ENCODE peak calls at places on chromosome 9, in seven cellular contexts. K, V, Y, S, N, B and A are unnamed samples.

GRCh38 chr9:114163517-114163924 is 8.2 kb downstream of the COL27A1 start:
- DNase-seq in K (no peak), V (peak), Y (no peak), S (no peak), N (peak), B (no peak), A (no peak)

GRCh38 chr9:19026375-19026774 is 6.6 kb downstream of the SAXO1 start:
- DNase-seq in K (no peak), V (no peak), Y (no peak), S (no peak), N (no peak), B (no peak), A (no peak)

GRCh38 chr9:110254500-110254899 is 1.8 kb downstream of the TXN start:
- DNase-seq in K (no peak), V (no peak), Y (no peak), S (no peak), N (no peak), B (no peak), A (no peak)

GRCh38 chr9:131936929-131937328 is 142.7 kb downstream of the MED27 start:
- DNase-seq in K (no peak), V (no peak), Y (no peak), S (no peak), N (no peak), B (no peak), A (no peak)

GRCh38 chr9:86303316-86303975 is 21.1 kb upstream of the ISCA1 start:
- DNase-seq in K (no peak), V (no peak), Y (no peak), S (peak), N (no peak), B (no peak), A (no peak)

GRCh38 chr9:124110307-124110915 is 98.8 kb downstream of the LHX2 start:
- DNase-seq in K (peak), V (no peak), Y (no peak), S (peak), N (peak), B (no peak), A (peak)

GRCh38 chr9:91245432-91246313 is 116.0 kb downstream of the AUH start:
- DNase-seq in K (no peak), V (no peak), Y (no peak), S (peak), N (no peak), B (no peak), A (no peak)

GRCh38 chr9:92158097-92158601 is 42.9 kb upstream of the SPTLC1 start:
- DNase-seq in K (no peak), V (no peak), Y (no peak), S (no peak), N (no peak), B (no peak), A (no peak)

GRCh38 chr9:87545858-87546257 is 48.2 kb downstream of the DAPK1 start:
- DNase-seq in K (no peak), V (no peak), Y (no peak), S (no peak), N (no peak), B (no peak), A (no peak)

GRCh38 chr9:109925810-109926209 is 145.8 kb downstream of the PALM2AKAP2 start:
- DNase-seq in K (no peak), V (no peak), Y (no peak), S (no peak), N (no peak), B (no peak), A (no peak)

GRCh38 chr9:123611228-123611627 is 255.2 kb downstream of the CRB2 start:
- DNase-seq in K (no peak), V (no peak), Y (no peak), S (no peak), N (no peak), B (no peak), A (no peak)

GRCh38 chr9:82252116-82252515 is 263.5 kb downstream of the SPATA31D1 start:
- DNase-seq in K (no peak), V (no peak), Y (no peak), S (no peak), N (no peak), B (no peak), A (no peak)

GRCh38 chr9:27602107-27602836 is 29.0 kb upstream of the C9orf72 start:
- DNase-seq in K (no peak), V (no peak), Y (no peak), S (no peak), N (no peak), B (no peak), A (no peak)

GRCh38 chr9:18726546-18726945 is 252.6 kb downstream of the ADAMTSL1 start:
- DNase-seq in K (no peak), V (no peak), Y (no peak), S (no peak), N (no peak), B (no peak), A (no peak)

GRCh38 chr9:37575921-37576721 is at the start of gene FBXO10:
- DNase-seq in K (peak), V (peak), Y (no peak), S (no peak), N (no peak), B (peak), A (peak)

GRCh38 chr9:91426123-91426745 is 2.6 kb upstream of the NFIL3 start:
- DNase-seq in K (no peak), V (peak), Y (no peak), S (peak), N (peak), B (no peak), A (no peak)

GRCh38 chr9:94916956-94917355 is 190.5 kb downstream of the AOPEP start:
- DNase-seq in K (no peak), V (no peak), Y (no peak), S (no peak), N (no peak), B (no peak), A (no peak)

GRCh38 chr9:120856700-120857099 is 14.0 kb upstream of the PSMD5 start:
- DNase-seq in K (no peak), V (no peak), Y (no peak), S (no peak), N (no peak), B (no peak), A (no peak)

GRCh38 chr9:89771205-89771604 is 166.4 kb downstream of the GADD45G start:
- DNase-seq in K (no peak), V (no peak), Y (no peak), S (no peak), N (no peak), B (no peak), A (no peak)

GRCh38 chr9:120931278-120932085 is 4.9 kb upstream of the TRAF1 start:
- DNase-seq in K (no peak), V (no peak), Y (peak), S (no peak), N (no peak), B (no peak), A (peak)

GRCh38 chr9:19998823-19999455 is 210.1 kb upstream of the SLC24A2 start:
- DNase-seq in K (no peak), V (no peak), Y (peak), S (no peak), N (no peak), B (no peak), A (no peak)

GRCh38 chr9:91992636-91993035 is 42.6 kb upstream of the ROR2 start:
- DNase-seq in K (no peak), V (peak), Y (no peak), S (peak), N (no peak), B (no peak), A (no peak)

GRCh38 chr9:104808030-104808614 is 44.2 kb downstream of the NIPSNAP3B start:
- DNase-seq in K (no peak), V (peak), Y (no peak), S (peak), N (no peak), B (no peak), A (no peak)
- TF ChIP-seq TAF1 in K (no peak), V (no peak), Y (no peak), S (no peak), N (no peak), B (no peak), A (no peak)

GRCh38 chr9:78685471-78685870 is 388.5 kb downstream of the PSAT1 start:
- DNase-seq in K (no peak), V (no peak), Y (no peak), S (no peak), N (no peak), B (no peak), A (no peak)
- TF ChIP-seq TAF1 in K (no peak), V (no peak), Y (no peak), S (no peak), N (no peak), B (no peak), A (no peak)

GRCh38 chr9:127132921-127133647 is 10.6 kb upstream of the ANGPTL2 start:
- DNase-seq in K (no peak), V (no peak), Y (no peak), S (no peak), N (no peak), B (no peak), A (no peak)
- TF ChIP-seq TAF1 in K (no peak), V (no peak), Y (no peak), S (no peak), N (no peak), B (no peak), A (no peak)

GRCh38 chr9:93669116-93669957 is 93.0 kb downstream of the PHF2 start:
- DNase-seq in K (no peak), V (no peak), Y (no peak), S (no peak), N (no peak), B (no peak), A (no peak)

GRCh38 chr9:93671030-93671358 is 94.6 kb downstream of the PHF2 start:
- DNase-seq in K (no peak), V (no peak), Y (no peak), S (no peak), N (no peak), B (no peak), A (no peak)

GRCh38 chr9:93668261-93668871 is 92.0 kb downstream of the PHF2 start:
- DNase-seq in K (no peak), V (no peak), Y (no peak), S (peak), N (no peak), B (no peak), A (no peak)

GRCh38 chr9:93669958-93670207 is 93.5 kb downstream of the PHF2 start:
- DNase-seq in K (no peak), V (peak), Y (no peak), S (no peak), N (no peak), B (no peak), A (no peak)

DNA sequence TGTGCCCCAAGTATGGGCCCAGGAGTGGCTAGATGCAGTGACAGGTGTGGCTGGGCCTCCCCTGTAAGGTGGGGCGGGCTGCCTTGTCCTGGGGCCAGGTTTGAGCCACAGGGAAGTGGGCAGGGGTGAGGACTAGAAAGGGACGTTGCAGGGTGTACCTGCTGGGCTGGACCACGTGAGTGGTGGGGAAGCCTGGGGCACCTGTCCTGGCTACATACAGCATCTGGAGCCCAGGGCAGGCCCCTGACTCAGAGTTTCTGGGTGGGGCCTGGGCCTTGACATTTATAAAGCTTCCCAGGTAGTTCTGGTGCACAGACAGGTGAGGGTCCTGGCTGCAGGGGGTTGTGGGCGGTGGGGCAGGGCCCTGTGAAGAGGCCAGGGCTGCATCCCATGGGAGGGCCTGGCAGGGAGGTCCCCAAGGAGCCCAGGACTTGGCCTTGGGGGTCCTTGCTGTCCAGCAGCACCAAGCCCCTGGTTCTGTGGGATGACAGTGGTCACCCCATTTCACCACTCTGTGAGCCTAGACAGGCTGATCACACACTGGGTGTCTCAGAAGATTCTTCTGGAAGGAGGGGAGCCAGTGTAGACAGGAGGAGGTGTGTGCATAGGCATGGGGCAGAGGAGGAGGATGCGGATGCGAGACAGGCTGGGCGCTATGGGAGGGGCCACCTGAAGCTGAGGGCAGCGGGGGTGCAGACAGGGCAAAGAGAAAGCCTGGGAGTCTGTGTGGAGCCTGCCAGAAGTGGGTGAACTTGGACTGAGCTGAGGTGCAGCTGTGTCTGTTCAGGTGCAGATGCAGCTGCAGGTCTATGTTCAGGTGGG is 94.0 kb downstream of the PHF2 start:
- DNase-seq in K (no peak), V (peak), Y (no peak), S (no peak), N (no peak), B (no peak), A (no peak)
- TF ChIP-seq TAF1 in K (no peak), V (no peak), Y (no peak), S (no peak), N (no peak), B (no peak), A (no peak)

DNA sequence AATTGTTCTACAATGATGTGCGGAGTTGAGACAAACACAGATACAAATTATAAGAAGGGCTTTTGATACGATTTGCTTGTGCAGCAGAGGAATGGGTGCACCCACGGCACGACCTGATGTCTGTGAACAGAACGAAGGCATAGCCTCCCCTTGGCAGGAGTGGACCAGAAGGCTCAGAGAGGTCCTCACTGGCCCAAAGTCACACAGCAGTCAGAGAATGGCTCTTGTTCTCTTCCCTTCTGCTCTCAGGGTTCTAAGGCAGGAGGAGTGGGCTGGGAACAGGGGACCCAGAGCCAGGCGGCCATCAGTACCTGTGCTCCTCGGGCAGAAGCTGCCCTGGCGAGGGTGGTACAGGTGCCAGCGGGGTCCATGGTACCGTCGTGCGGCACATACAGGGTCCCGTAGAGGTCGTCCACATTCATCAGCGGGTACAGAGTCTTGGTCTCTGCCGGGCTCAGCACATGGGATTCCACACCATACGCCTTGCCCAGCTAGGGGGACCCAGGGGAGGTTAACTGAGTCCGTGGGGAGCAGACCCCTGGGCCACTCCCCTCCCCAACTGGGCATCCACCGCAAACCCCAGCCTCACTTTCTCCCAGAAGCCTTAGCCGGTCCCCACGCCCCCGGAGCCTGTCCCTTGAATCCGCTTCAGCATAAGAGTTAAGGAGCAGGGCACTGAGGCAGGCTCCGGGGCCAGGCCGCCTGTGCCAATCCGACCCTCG is 7.0 kb downstream of the SARDH start:
- DNase-seq in K (no peak), V (no peak), Y (no peak), S (no peak), N (no peak), B (no peak), A (no peak)
- TF ChIP-seq TAF1 in K (no peak), V (no peak), Y (no peak), S (no peak), N (no peak), B (no peak), A (no peak)

GRCh38 chr9:126703330-126704156 is 89.8 kb downstream of the LMX1B start:
- DNase-seq in K (no peak), V (peak), Y (no peak), S (no peak), N (no peak), B (no peak), A (peak)

GRCh38 chr9:126701820-126702500 is 88.2 kb downstream of the LMX1B start:
- DNase-seq in K (no peak), V (peak), Y (no peak), S (no peak), N (no peak), B (no peak), A (no peak)

GRCh38 chr9:126704157-126704941 is 90.6 kb downstream of the LMX1B start:
- DNase-seq in K (peak), V (peak), Y (no peak), S (peak), N (no peak), B (no peak), A (peak)

GRCh38 chr9:126700903-126701819 is 87.4 kb downstream of the LMX1B start:
- DNase-seq in K (no peak), V (peak), Y (no peak), S (no peak), N (no peak), B (no peak), A (peak)

DNA sequence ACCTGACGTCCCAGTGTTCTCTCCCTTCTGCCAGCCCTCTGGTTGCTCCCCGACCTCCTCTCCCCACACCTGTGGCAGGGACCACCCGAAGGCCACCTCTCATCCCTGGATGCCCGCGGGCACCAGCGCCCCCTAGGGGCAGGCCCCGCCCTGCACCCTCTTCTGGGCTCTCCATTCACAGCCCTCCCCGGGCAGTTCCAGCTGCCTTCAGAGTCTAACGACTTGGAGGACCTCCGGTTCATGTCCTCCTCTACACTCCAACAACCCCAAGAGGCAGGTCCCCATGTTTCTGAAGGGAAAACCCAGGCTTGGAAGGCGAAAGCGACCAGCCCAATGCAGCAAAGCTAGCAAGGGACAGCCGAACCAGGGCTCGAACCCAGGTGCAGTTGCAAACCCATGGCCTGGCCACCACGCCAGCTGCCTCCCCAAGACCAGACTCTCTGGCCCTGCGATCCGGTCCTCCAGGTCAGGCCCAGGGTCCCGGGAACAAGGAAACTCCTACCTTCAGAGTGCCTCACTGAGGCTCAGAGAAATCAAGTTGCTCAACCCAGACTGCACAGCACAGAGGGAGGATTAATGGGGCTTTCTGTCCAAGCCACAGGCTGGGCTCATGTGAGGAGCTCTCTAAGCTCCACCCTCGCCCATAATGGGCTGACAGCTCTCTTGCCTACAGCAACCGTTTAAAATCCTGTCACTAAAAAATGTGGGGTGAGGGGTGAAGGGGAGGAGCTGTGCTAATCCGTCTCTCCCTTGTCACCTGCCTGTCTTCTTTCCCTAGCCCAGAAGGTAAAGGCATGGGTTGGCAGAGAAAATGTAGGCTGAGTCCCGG is 89.0 kb downstream of the LMX1B start:
- DNase-seq in K (peak), V (peak), Y (no peak), S (peak), N (no peak), B (no peak), A (no peak)
- TF ChIP-seq TAF1 in K (no peak), V (no peak), Y (no peak), S (no peak), N (no peak), B (no peak), A (no peak)

GRCh38 chr9:122179690-122180074 is 20.0 kb downstream of the MORN5 start:
- DNase-seq in K (no peak), V (no peak), Y (no peak), S (no peak), N (peak), B (no peak), A (no peak)
- TF ChIP-seq TAF1 in K (no peak), V (no peak), Y (no peak), S (no peak), N (no peak), B (no peak), A (no peak)

GRCh38 chr9:107807183-107807582 is 317.6 kb upstream of the KLF4 start:
- DNase-seq in K (no peak), V (no peak), Y (no peak), S (no peak), N (no peak), B (no peak), A (no peak)
- TF ChIP-seq TAF1 in K (no peak), V (no peak), Y (no peak), S (no peak), N (no peak), B (no peak), A (no peak)